ENCODE peak calls at places on chromosomes 13 and 19, in eight cellular contexts. O is IMR-90, M is Peyer's patch, K is tibial nerve, F is heart left ventricle, S is K562, P is ovary, C is upper lobe of left lung. B is an unnamed sample. For H3K36me3, the result is how much of the 10 kb centered on the place peaks cover.

GRCh38 chr19:2246801-2247361 is 2.2 kb upstream of the AMH start:
- DNase-seq in C (no peak), S (no peak), P (no peak), F (peak), M (no peak), K (no peak), O (peak), B (no peak)

GRCh38 chr13:36712785-36713184 is 39.0 kb downstream of the SERTM1 start:
- DNase-seq in S (no peak), M (no peak), F (no peak), C (no peak), K (no peak), O (peak), P (peak), B (no peak)

GRCh38 chr19:33724021-33724722 is 72.5 kb upstream of the KCTD15 start:
- DNase-seq in P (no peak), F (no peak), M (no peak), C (no peak), O (no peak), S (no peak), K (no peak), B (no peak)

GRCh38 chr13:92842145-92842544 is 384.5 kb upstream of the GPC6 start:
- DNase-seq in O (peak), C (no peak), P (no peak), F (no peak), M (no peak), S (no peak), K (no peak), B (no peak)

GRCh38 chr13:105735269-105735668 is 800.2 kb downstream of the EFNB2 start:
- DNase-seq in F (no peak), O (no peak), K (no peak), C (no peak), M (no peak), P (no peak), S (no peak), B (no peak)

GRCh38 chr19:51490676-51491075 is 10.9 kb downstream of the SIGLEC12 start:
- DNase-seq in P (no peak), O (no peak), M (no peak), C (no peak), F (no peak), K (no peak), S (peak), B (no peak)

GRCh38 chr13:100658363-100658762 is 16.2 kb downstream of the TMTC4 start:
- DNase-seq in P (no peak), S (no peak), C (no peak), K (no peak), F (no peak), M (no peak), O (no peak), B (no peak)

GRCh38 chr13:102651392-102651791 is 43.5 kb downstream of the METTL21C start:
- DNase-seq in F (no peak), P (no peak), C (no peak), S (no peak), K (no peak), M (no peak), O (peak), B (no peak)

GRCh38 chr13:93080587-93080986 is 146.0 kb upstream of the GPC6 start:
- DNase-seq in M (no peak), P (no peak), F (no peak), C (no peak), S (no peak), O (peak), K (no peak), B (no peak)

GRCh38 chr13:21676611-21677021 is 5.7 kb downstream of the FGF9 start:
- DNase-seq in O (no peak), P (no peak), F (no peak), M (peak), S (no peak), C (peak), K (no peak), B (no peak)

GRCh38 chr19:17405250-17406038 is at the start of gene BST2:
- DNase-seq in K (peak), O (peak), P (peak), F (peak), M (peak), C (peak), S (peak), B (no peak)

GRCh38 chr13:98411617-98412310 is 165.1 kb downstream of the STK24 start:
- DNase-seq in P (no peak), F (peak), S (no peak), M (peak), K (peak), C (peak), O (no peak), B (no peak)

GRCh38 chr19:15048885-15049541 is at the start of gene CASP14:
- DNase-seq in C (no peak), K (no peak), S (peak), O (no peak), P (no peak), M (no peak), F (no peak), B (no peak)

GRCh38 chr13:112486386-112487126 is 101.4 kb downstream of the TUBGCP3 start:
- DNase-seq in M (no peak), O (peak), S (no peak), P (no peak), F (no peak), C (no peak), K (no peak), B (no peak)

GRCh38 chr13:49134305-49134704 is 85.8 kb upstream of the MLNR start:
- DNase-seq in K (no peak), M (no peak), F (no peak), C (no peak), O (no peak), P (no peak), S (no peak), B (no peak)

DNA sequence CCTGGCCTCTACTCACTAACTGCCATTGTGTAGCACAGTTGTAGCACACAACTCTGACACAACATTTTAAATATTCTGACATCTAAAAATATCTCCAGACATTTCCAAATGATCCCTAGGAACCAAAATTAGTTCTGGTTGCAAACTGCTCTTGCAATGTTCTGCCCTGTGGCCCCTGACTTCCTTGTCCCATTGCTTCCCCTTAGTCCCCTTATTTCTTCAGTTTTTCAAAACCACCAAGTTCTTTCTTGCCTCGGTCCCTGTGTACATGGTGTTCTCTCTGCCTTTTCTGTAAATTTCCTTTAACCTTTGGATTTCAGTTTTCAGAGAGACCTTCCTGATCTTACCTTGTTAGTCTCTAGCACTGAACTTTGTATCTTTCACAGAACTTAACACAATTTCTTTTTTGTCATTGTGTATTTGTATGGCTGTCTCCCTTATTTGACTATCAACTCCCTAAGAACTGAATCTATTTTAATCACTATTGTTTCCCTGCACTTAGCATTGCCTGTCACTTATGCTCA is 87.6 kb upstream of the MLNR start:
- DNase-seq in M (no peak), P (no peak), O (no peak), K (no peak), F (no peak), C (peak), S (no peak), B (no peak)
- H3K36me3 ChIP-seq in M (under half), P (under half), O (under half), K (under half), F (half or more), C (under half), S (under half), B (under half)

DNA sequence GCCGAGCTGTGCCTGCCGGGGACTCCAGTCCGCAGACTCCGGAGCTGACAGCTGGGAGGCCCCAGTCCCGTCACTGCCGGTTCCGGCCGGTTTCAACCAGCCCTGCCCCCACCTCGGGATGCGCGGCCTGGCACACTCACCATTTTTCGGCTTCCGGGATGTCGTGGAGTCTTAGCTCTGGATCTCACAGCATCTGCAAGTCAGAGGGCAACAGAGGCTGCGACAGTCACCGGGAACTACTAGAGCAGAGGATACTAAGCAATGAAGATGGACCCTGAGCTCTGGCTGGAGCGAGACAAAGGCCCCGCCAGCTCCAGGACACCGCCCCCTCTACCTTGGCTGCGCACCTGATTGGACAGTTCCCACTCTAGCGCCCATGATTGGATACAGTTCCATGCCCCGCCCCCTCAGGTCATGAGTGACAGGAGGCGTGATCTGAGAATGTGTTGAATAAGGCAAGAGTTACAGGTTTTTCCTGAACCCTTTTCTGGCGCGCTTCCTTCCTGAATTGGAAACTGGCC is at the start of gene ZNF682:
- DNase-seq in M (peak), S (peak), O (peak), C (peak), P (peak), F (peak), K (peak), B (peak)
- TF ChIP-seq POLR2A in M (peak), S (no peak), O (no peak), C (no peak), P (no peak), F (peak), K (peak), B (no peak)

GRCh38 chr13:76884167-76884566 is 2.0 kb downstream of the KCTD12 start:
- DNase-seq in P (peak), C (peak), O (no peak), F (peak), M (peak), K (no peak), S (no peak), B (no peak)

GRCh38 chr13:76886005-76886291 is 257 bp downstream of the KCTD12 start:
- DNase-seq in K (no peak), F (no peak), S (no peak), O (no peak), M (peak), P (no peak), C (no peak), B (no peak)

GRCh38 chr13:76884571-76885202 is 1.5 kb downstream of the KCTD12 start:
- DNase-seq in O (peak), K (peak), M (no peak), S (no peak), C (peak), P (no peak), F (peak), B (no peak)

GRCh38 chr13:76886292-76887061 is at the start of gene KCTD12:
- DNase-seq in C (peak), P (peak), K (peak), M (peak), F (peak), S (peak), O (peak), B (peak)

GRCh38 chr13:76885203-76886004 is 801 bp downstream of the KCTD12 start:
- DNase-seq in C (peak), S (peak), P (peak), F (peak), K (peak), M (peak), O (peak), B (peak)
- TF ChIP-seq CTCF in C (peak), S (no peak), P (no peak), F (peak), K (no peak), M (peak), O (no peak), B (no peak)

GRCh38 chr19:13812544-13812943 is 17.3 kb downstream of the ZSWIM4 start:
- DNase-seq in M (no peak), P (no peak), K (no peak), C (no peak), O (no peak), F (no peak), S (no peak), B (no peak)
- H3K36me3 ChIP-seq in M (under half), P (under half), K (under half), C (under half), O (half or more), F (under half), S (under half), B (under half)

DNA sequence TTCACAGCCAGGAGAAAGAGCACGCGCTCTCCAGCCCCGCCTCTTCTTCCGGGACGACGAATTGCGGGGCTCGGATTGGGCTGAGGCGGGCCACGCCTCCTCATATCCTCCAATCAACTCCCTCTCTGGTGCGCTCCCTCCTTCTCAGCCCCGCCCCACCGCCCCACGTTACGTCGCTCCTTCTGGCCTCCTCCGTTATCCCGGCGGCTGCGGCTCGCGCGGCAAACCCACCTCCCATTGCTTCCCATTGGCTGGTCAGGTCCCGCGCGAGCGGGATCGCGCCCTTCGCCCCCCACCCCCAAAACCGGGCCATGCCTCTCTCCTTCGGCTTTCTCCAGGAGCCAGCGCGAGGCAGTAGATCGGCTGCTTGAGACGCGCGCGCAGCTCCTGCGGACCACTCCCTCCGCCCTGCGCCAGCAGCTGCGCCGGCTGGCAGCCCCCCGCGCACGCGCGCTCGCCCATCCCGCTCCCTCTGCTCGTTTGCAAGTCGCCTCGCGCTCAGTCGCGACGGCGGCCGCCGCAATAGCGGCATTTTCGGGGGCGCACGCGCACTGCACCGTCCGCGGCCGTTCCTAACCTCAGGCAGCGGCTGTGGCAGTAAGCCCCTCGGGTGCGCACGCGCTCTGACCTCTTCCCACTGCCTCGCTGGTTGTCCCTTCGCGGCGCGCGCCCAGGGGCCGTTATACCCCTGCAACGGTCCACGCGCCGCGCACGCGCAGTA is 512 bp upstream of the ARHGAP35 start:
- DNase-seq in K (peak), F (peak), O (peak), C (peak), S (peak), P (peak), M (peak), B (no peak)
- TF ChIP-seq POLR2A in K (peak), F (peak), O (peak), C (no peak), S (peak), P (peak), M (peak), B (no peak)

B was measured in vagina.